ENCODE peak calls at places on chromosome 1, in nine cellular contexts. N is activated T-cell treated with anti-CD3 and anti-CD28 coated beads, Interleukin-2, amount 50 U/mL, for 72 hours; Q is fibroblast of villous mesenchyme; J is tibial artery; Y is right cardiac atrium; O is germinal center; A is AG04450; P is mucosa of gallbladder; T is HTR-8/SVneo. V is an unnamed sample.

GRCh38 chr1:56570924-56571372 is 8.4 kb downstream of the PLPP3 start:
- DNase-seq in N (no peak), Q (peak), J (no peak), Y (no peak), O (no peak), A (no peak), P (no peak), T (no peak), V (no peak)

GRCh38 chr1:156490401-156491032 is 10.1 kb downstream of the MEF2D start:
- DNase-seq in N (no peak), Q (no peak), J (no peak), Y (peak), O (no peak), A (no peak), P (no peak), T (no peak), V (no peak)

GRCh38 chr1:201137579-201138310 is 10.8 kb upstream of the ASCL5 start:
- DNase-seq in N (no peak), Q (peak), J (peak), Y (peak), O (no peak), A (peak), P (peak), T (no peak), V (no peak)

GRCh38 chr1:227654858-227655752 is 80.0 kb downstream of the JMJD4 start:
- DNase-seq in N (no peak), Q (no peak), J (no peak), Y (no peak), O (no peak), A (no peak), P (no peak), T (no peak), V (no peak)

GRCh38 chr1:229434005-229434640 is at the start of gene ACTA1:
- DNase-seq in N (no peak), Q (no peak), J (no peak), Y (no peak), O (no peak), A (no peak), P (no peak), T (no peak), V (no peak)

GRCh38 chr1:228423399-228424053 is 6.9 kb upstream of the TRIM17 start:
- DNase-seq in N (no peak), Q (no peak), J (no peak), Y (no peak), O (no peak), A (no peak), P (peak), T (no peak), V (no peak)

GRCh38 chr1:214328770-214329455 is 48.0 kb downstream of the SMYD2 start:
- DNase-seq in N (peak), Q (peak), J (peak), Y (peak), O (peak), A (peak), P (peak), T (peak), V (peak)

GRCh38 chr1:47823016-47823843 is 174.0 kb downstream of the TRABD2B start:
- DNase-seq in N (no peak), Q (no peak), J (no peak), Y (peak), O (no peak), A (no peak), P (no peak), T (no peak), V (no peak)